ENCODE peak calls at places on chromosomes 11 and 22, in five cellular contexts. D, B, G, H and N are unnamed samples.

GRCh38 chr22:33851240-33851639 is 69.0 kb downstream of the LARGE1 start:
- DNase-seq in B (no peak), G (no peak), D (no peak), H (no peak), N (no peak)

GRCh38 chr22:29470159-29470855 is 9.7 kb upstream of the NEFH start:
- DNase-seq in H (peak), G (peak), B (peak), D (peak), N (peak)

GRCh38 chr11:117696489-117696888 is 100.5 kb downstream of the DSCAML1 start:
- DNase-seq in H (no peak), B (no peak), G (no peak), D (no peak), N (no peak)

GRCh38 chr11:93059074-93059957 is 89.9 kb downstream of the MTNR1B start:
- DNase-seq in G (no peak), B (no peak), D (peak), H (no peak), N (no peak)

GRCh38 chr11:65471410-65471762 is 27.5 kb upstream of the MALAT1 start:
- DNase-seq in B (peak), D (peak), H (peak), G (no peak), N (no peak)

GRCh38 chr22:30859714-30860095 is 108.9 kb downstream of the MORC2 start:
- DNase-seq in H (no peak), G (no peak), B (no peak), D (no peak), N (no peak)

GRCh38 chr11:34155057-34155758 is 49.8 kb downstream of the NAT10 start:
- DNase-seq in H (no peak), G (no peak), B (no peak), D (no peak), N (no peak)

GRCh38 chr11:44741976-44742375 is 15.2 kb downstream of the TSPAN18 start:
- DNase-seq in B (no peak), H (no peak), G (no peak), D (no peak), N (no peak)

GRCh38 chr11:35751664-35752061 is 89.1 kb downstream of the TRIM44 start:
- DNase-seq in D (peak), H (no peak), G (no peak), B (no peak), N (no peak)

GRCh38 chr11:132228756-132229325 is 858.4 kb downstream of the NTM start:
- DNase-seq in G (no peak), B (no peak), D (peak), H (no peak), N (no peak)

GRCh38 chr22:29842740-29843139 is 4.7 kb upstream of the ASCC2 start:
- DNase-seq in G (no peak), H (peak), D (peak), B (peak), N (no peak)

GRCh38 chr11:111851636-111852035 is 19.7 kb downstream of the ALG9 start:
- DNase-seq in B (no peak), H (no peak), G (no peak), D (peak), N (no peak)

GRCh38 chr22:32720924-32721323 is 80.6 kb upstream of the TIMP3 start:
- DNase-seq in B (no peak), G (no peak), H (no peak), D (peak), N (no peak)

GRCh38 chr11:19740586-19740985 is 27.9 kb downstream of the NAV2 start:
- DNase-seq in B (no peak), H (no peak), G (no peak), D (no peak), N (no peak)

GRCh38 chr11:19474954-19475811 is 234.4 kb upstream of the E2F8 start:
- DNase-seq in H (no peak), D (no peak), B (no peak), G (no peak), N (no peak)

GRCh38 chr11:7348432-7349298 is 97.0 kb downstream of the SYT9 start:
- DNase-seq in G (no peak), D (peak), H (no peak), B (no peak), N (no peak)

GRCh38 chr22:38872831-38873248 is 824 bp upstream of the CBX6 start:
- DNase-seq in D (peak), H (no peak), G (no peak), B (peak), N (no peak)

GRCh38 chr22:39494471-39495120 is 7.5 kb upstream of the MIEF1 start:
- DNase-seq in H (no peak), B (no peak), G (no peak), D (no peak), N (no peak)

GRCh38 chr11:63765688-63766241 is 2.8 kb downstream of the ZFTA start:
- DNase-seq in H (no peak), D (no peak), B (no peak), G (no peak), N (no peak)

GRCh38 chr22:27810566-27810965 is 9.0 kb upstream of the MN1 start:
- DNase-seq in G (no peak), B (no peak), H (no peak), D (peak), N (no peak)

GRCh38 chr11:9716275-9717039 is 52.6 kb downstream of the SWAP70 start:
- DNase-seq in B (no peak), H (no peak), D (peak), G (no peak), N (no peak)

GRCh38 chr11:16001899-16002426 is 354.4 kb downstream of the SOX6 start:
- DNase-seq in G (no peak), H (peak), B (peak), D (peak), N (no peak)